ENCODE peak calls at places on chromosomes 6 and 20, in eight cellular contexts. X is pancreas, S is fibroblast of lung, T is psoas muscle, E is H1, N is mammary epithelial cell, P is heart right ventricle, A is endodermal cell. W is an unnamed sample.

GRCh38 chr20:3940905-3941304 is 51.7 kb downstream of the PANK2 start:
- DNase-seq in X (no peak), S (no peak), T (no peak), E (no peak), N (no peak), P (no peak), A (no peak), W (no peak)

GRCh38 chr6:73774311-73774766 is 78.3 kb downstream of the CD109 start:
- DNase-seq in X (peak; percentile 3), S (peak; percentile 91), T (no peak), E (no peak), N (peak; percentile 87), P (peak; percentile 19), A (no peak), W (peak; percentile 48)

GRCh38 chr20:57428611-57429496 is 37.7 kb downstream of the RBM38 start:
- DNase-seq in X (peak; percentile 58), S (no peak), T (no peak), E (no peak), N (no peak), P (no peak), A (no peak), W (no peak)

GRCh38 chr6:40956871-40957270 is 82.2 kb downstream of the UNC5CL start:
- DNase-seq in X (no peak), S (peak; percentile 67), T (no peak), E (no peak), N (no peak), P (no peak), A (no peak), W (no peak)

GRCh38 chr6:27667651-27668441 is 194.9 kb upstream of the ZNF184 start:
- DNase-seq in X (no peak), S (no peak), T (no peak), E (no peak), N (no peak), P (no peak), A (peak; percentile 67), W (no peak)

GRCh38 chr6:43770417-43771209 is 602 bp downstream of the VEGFA start:
- DNase-seq in X (peak; percentile 72), S (peak; percentile 61), T (peak; percentile 87), E (no peak), N (peak; percentile 48), P (peak; percentile 82), A (peak; percentile 84), W (peak; percentile 84)

GRCh38 chr6:1745814-1746213 is 136.1 kb downstream of the FOXC1 start:
- DNase-seq in X (no peak), S (no peak), T (no peak), E (no peak), N (no peak), P (no peak), A (no peak), W (no peak)

GRCh38 chr20:58407966-58408557 is 19.0 kb downstream of the VAPB start:
- DNase-seq in X (peak; percentile 60), S (no peak), T (no peak), E (no peak), N (no peak), P (no peak), A (no peak), W (no peak)

GRCh38 chr20:40956503-40956902 is 72.1 kb upstream of the TOP1 start:
- DNase-seq in X (no peak), S (no peak), T (no peak), E (no peak), N (no peak), P (no peak), A (no peak), W (no peak)

GRCh38 chr6:5457983-5458683 is 196.8 kb downstream of the FARS2 start:
- DNase-seq in X (peak; percentile 97), S (no peak), T (peak; percentile 42), E (no peak), N (peak; percentile 52), P (no peak), A (no peak), W (no peak)

GRCh38 chr6:10558575-10558974 is 37.4 kb downstream of the GCNT2 start:
- DNase-seq in X (no peak), S (no peak), T (no peak), E (no peak), N (no peak), P (peak; percentile 22), A (peak; percentile 82), W (no peak)

GRCh38 chr6:79949235-79949634 is 1.9 kb upstream of the ELOVL4 start:
- DNase-seq in X (peak; percentile 36), S (peak; percentile 68), T (no peak), E (no peak), N (peak; percentile 56), P (no peak), A (peak; percentile 85), W (no peak)

GRCh38 chr6:25499851-25500250 is 152.2 kb upstream of the SCGN start:
- DNase-seq in X (no peak), S (peak; percentile 72), T (no peak), E (no peak), N (peak; percentile 64), P (no peak), A (no peak), W (no peak)

GRCh38 chr20:41139227-41140093 is 2.1 kb downstream of the PLCG1 start:
- DNase-seq in X (no peak), S (no peak), T (no peak), E (no peak), N (no peak), P (no peak), A (no peak), W (no peak)

GRCh38 chr20:33273117-33273851 is 9.7 kb upstream of the BPIFB1 start:
- DNase-seq in X (no peak), S (peak; percentile 6), T (no peak), E (no peak), N (no peak), P (no peak), A (peak; percentile 38), W (no peak)

GRCh38 chr20:25148982-25149846 is 46.3 kb upstream of the ENTPD6 start:
- DNase-seq in X (no peak), S (no peak), T (no peak), E (no peak), N (no peak), P (no peak), A (no peak), W (no peak)

GRCh38 chr6:170178561-170179477 is 112.1 kb downstream of the DLL1 start:
- DNase-seq in X (peak; percentile 92), S (peak; percentile 68), T (peak; percentile 49), E (no peak), N (peak; percentile 69), P (no peak), A (peak; percentile 41), W (peak; percentile 14)

GRCh38 chr20:44650777-44651493 is 564 bp downstream of the ADA start:
- DNase-seq in X (no peak), S (no peak), T (peak; percentile 42), E (no peak), N (no peak), P (peak; percentile 55), A (no peak), W (peak; percentile 47)

GRCh38 chr6:19697744-19698290 is 139.4 kb upstream of the ID4 start:
- DNase-seq in X (no peak), S (peak; percentile 97), T (no peak), E (no peak), N (peak; percentile 88), P (no peak), A (no peak), W (no peak)

GRCh38 chr6:137926985-137927384 is 59.9 kb downstream of the TNFAIP3 start:
- DNase-seq in X (no peak), S (no peak), T (no peak), E (no peak), N (no peak), P (no peak), A (no peak), W (no peak)

GRCh38 chr20:31869942-31870702 is at the start of the genes DUSP15 and TTLL9:
- DNase-seq in X (peak; percentile 30), S (no peak), T (no peak), E (no peak), N (no peak), P (peak; percentile 49), A (peak; percentile 78), W (peak; percentile 39)

GRCh38 chr20:43516251-43516824 is 8.8 kb downstream of the L3MBTL1 start:
- DNase-seq in X (no peak), S (no peak), T (no peak), E (no peak), N (no peak), P (no peak), A (no peak), W (no peak)

GRCh38 chr6:117550618-117551242 is 51.6 kb downstream of the GOPC start:
- DNase-seq in X (no peak), S (no peak), T (no peak), E (no peak), N (no peak), P (no peak), A (no peak), W (no peak)

GRCh38 chr6:15533379-15534044 is 129.3 kb downstream of the DTNBP1 start:
- DNase-seq in X (no peak), S (peak; percentile 14), T (no peak), E (no peak), N (no peak), P (no peak), A (no peak), W (no peak)

GRCh38 chr6:36985384-36985962 is 523 bp downstream of the MTCH1 start:
- DNase-seq in X (no peak), S (no peak), T (no peak), E (no peak), N (no peak), P (no peak), A (no peak), W (no peak)
- H3K4me1 ChIP-seq in X (peaks cover 29% of the 10 kb centered on the region), S (peaks cover 10% of the 10 kb centered on the region), T (peaks cover 40% of the 10 kb centered on the region), E (peaks cover 17% of the 10 kb centered on the region), N (peaks cover 16% of the 10 kb centered on the region), P (peaks cover 19% of the 10 kb centered on the region), A (peaks cover 3% of the 10 kb centered on the region), W (peaks cover 70% of the 10 kb centered on the region)

DNA sequence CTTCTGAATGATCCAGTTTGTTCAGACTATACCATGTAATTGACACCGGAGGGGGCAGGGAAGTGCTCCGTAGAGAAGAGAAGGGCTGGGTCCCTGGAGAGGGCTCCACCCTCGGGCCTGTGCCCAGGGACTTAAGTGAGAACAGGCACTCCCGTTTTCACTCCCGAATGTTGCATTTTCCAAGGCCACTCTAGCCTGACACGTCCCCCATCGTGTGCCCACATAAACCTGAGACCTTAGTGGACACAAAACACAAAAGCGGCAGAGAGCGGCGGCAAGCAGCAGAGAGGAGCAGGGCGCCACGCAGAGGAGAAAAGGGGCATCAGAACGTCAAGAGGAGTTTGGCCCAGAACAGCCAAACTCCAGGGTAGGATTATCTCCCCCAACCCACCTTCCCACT is 1405.1 kb downstream of the GRIK2 start:
- DNase-seq in X (no peak), S (no peak), T (no peak), E (peak; percentile 33), N (no peak), P (no peak), A (peak; percentile 88), W (no peak)
- TF ChIP-seq CTCF in X (no peak), S (no peak), T (no peak), E (peak; percentile 68), N (no peak), P (no peak), A (peak; percentile 83), W (no peak)

GRCh38 chr6:72623808-72624207 is 1.9 kb downstream of the KCNQ5 start:
- DNase-seq in X (no peak), S (no peak), T (no peak), E (no peak), N (no peak), P (no peak), A (no peak), W (no peak)
- H3K4me3 ChIP-seq in X (no peak overlapping the region), S (peak overlapping the region; percentile 80), T (peak overlapping the region; percentile 86), E (no peak overlapping the region), N (peak overlapping the region; percentile 72), P (no peak overlapping the region), A (no peak overlapping the region), W (no peak overlapping the region)

GRCh38 chr6:33075208-33075567 is 602 bp upstream of the HLA-DPB1 start:
- DNase-seq in X (no peak), S (no peak), T (no peak), E (no peak), N (no peak), P (no peak), A (no peak), W (no peak)
- H3K4me1 ChIP-seq in X (no peaks in the 10 kb centered on the region), S (peaks cover 2% of the 10 kb centered on the region), T (no peaks in the 10 kb centered on the region), E (no peaks in the 10 kb centered on the region), N (peaks cover 2% of the 10 kb centered on the region), P (no peaks in the 10 kb centered on the region), A (no peaks in the 10 kb centered on the region), W (peaks cover 30% of the 10 kb centered on the region)

W was measured in left ventricle myocardium inferior.